ENCODE peak calls at places on chromosomes 16 and 17, in five cellular contexts. M is PC-9, Q is tibial nerve, D is right lobe of liver, R is lower lobe of right lung. T is an unnamed sample. For H3K4me1, the result is how much of the 10 kb centered on the place peaks cover.

GRCh38 chr16:20866161-20866772 is 33.9 kb downstream of the DCUN1D3 start:
- DNase-seq in R (no peak), Q (no peak), M (peak), D (no peak), T (peak)

GRCh38 chr17:43753488-43754129 is 5.0 kb downstream of the SOST start:
- DNase-seq in R (no peak), D (no peak), Q (no peak), M (peak), T (no peak)

GRCh38 chr16:346587-346986 is 5.9 kb downstream of the AXIN1 start:
- DNase-seq in D (no peak), Q (no peak), R (no peak), M (no peak), T (peak)

GRCh38 chr17:8149419-8150193 is 2.6 kb downstream of the PER1 start:
- DNase-seq in R (peak), M (no peak), D (no peak), Q (peak), T (no peak)

GRCh38 chr17:72434991-72435618 is 314.3 kb downstream of the SOX9 start:
- DNase-seq in M (peak), D (no peak), R (no peak), Q (no peak), T (peak)

GRCh38 chr17:76408037-76408849 is 23.8 kb downstream of the SPHK1 start:
- DNase-seq in R (peak), D (peak), M (peak), Q (peak), T (peak)

GRCh38 chr17:2044263-2044894 is 2.6 kb downstream of the OVCA2 start:
- DNase-seq in Q (no peak), R (no peak), D (no peak), M (no peak), T (no peak)

GRCh38 chr17:8019665-8020064 is 17.2 kb downstream of the GUCY2D start:
- DNase-seq in D (peak), R (peak), Q (no peak), M (peak), T (peak)

GRCh38 chr17:44385287-44386181 is 3.9 kb downstream of the ITGA2B start:
- DNase-seq in M (peak), R (peak), Q (peak), D (peak), T (peak)

GRCh38 chr17:67377727-67378443 is 804 bp downstream of the PITPNC1 start:
- DNase-seq in M (peak), R (peak), D (peak), Q (no peak), T (peak)

GRCh38 chr17:77609553-77610517 is 348.7 kb upstream of the TNRC6C start:
- DNase-seq in D (no peak), M (no peak), Q (no peak), R (no peak), T (no peak)

GRCh38 chr17:56681561-56682266 is 88.2 kb downstream of the NOG start:
- DNase-seq in Q (no peak), D (no peak), R (no peak), M (peak), T (peak)

GRCh38 chr16:11253009-11253994 is 2.7 kb downstream of the SOCS1 start:
- DNase-seq in R (no peak), M (no peak), D (no peak), Q (no peak), T (no peak)

GRCh38 chr17:59848778-59849177 is 44.0 kb downstream of the TUBD1 start:
- DNase-seq in R (peak), Q (peak), M (peak), D (peak), T (no peak)

GRCh38 chr16:80852261-80852872 is 48.0 kb upstream of the CDYL2 start:
- DNase-seq in R (no peak), D (no peak), Q (no peak), M (peak), T (no peak)

GRCh38 chr17:27413295-27413694 is 43.0 kb upstream of the KSR1 start:
- DNase-seq in D (no peak), R (no peak), Q (no peak), M (no peak), T (no peak)

GRCh38 chr17:47839071-47839470 is 2.0 kb downstream of the SCRN2 start:
- DNase-seq in R (no peak), D (no peak), M (no peak), Q (no peak), T (no peak)

GRCh38 chr16:2586241-2586640 is 48.4 kb downstream of the PDPK1 start:
- DNase-seq in D (no peak), R (peak), Q (no peak), M (no peak), T (no peak)
- TF ChIP-seq CTCF in D (peak), R (no peak), Q (no peak), M (no peak), T (peak)

GRCh38 chr17:39170051-39170450 is 4.1 kb upstream of the ARL5C start:
- DNase-seq in Q (no peak), R (no peak), D (no peak), M (no peak), T (no peak)
- H3K4me1 ChIP-seq in Q (under half), R (under half), D (under half), M (under half), T (under half)

GRCh38 chr16:5042574-5043171 is 8.9 kb upstream of the NAGPA start:
- DNase-seq in R (no peak), Q (no peak), D (no peak), M (no peak), T (no peak)
- TF ChIP-seq CTCF in R (no peak), Q (no peak), D (no peak), M (no peak), T (peak)

GRCh38 chr16:67186550-67186950 is 2.8 kb upstream of the MATCAP1 start:
- DNase-seq in D (no peak), R (no peak), M (peak), Q (no peak), T (no peak)
- H3K4me1 ChIP-seq in D (under half), R (half or more), M (under half), Q (under half), T (under half)

DNA sequence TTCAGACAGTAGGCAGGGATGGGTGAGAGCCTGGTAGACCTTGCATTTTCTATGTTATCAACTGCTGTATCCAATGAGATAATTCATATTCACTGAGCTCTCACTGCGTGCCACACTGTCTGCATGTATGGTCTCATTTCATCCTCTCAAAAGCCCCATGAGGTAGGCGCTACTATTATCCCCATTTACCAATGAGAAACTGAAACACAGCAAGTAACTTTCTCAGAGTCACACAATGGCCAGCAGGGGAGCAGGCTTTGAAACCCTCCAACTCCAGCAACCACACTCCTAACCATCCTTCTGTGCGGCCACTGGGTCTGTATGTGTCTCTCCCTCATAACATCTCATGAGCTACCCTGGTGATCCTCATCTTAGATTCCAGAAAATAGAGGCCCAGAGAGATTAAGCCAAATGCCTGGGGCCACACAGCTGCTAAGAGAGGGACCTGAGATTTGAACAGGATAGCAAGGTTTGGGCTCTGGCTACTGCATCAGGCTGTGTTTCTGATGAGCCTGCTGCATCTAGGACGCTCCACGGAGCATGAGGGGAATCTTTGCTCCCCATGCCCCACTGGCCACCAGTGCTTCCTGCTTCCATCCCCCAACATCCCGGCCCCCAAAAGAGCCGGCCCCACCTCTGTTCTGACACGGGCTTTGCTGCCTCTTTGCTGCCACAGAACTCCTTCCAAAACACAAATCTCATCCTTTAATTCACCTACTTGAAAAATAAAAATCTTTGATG is 3.2 kb downstream of the CCR7 start:
- DNase-seq in D (no peak), R (no peak), Q (no peak), M (no peak), T (no peak)
- TF ChIP-seq CTCF in D (no peak), R (no peak), Q (no peak), M (no peak), T (peak)

GRCh38 chr16:54282202-54282922 is 4.2 kb downstream of the IRX3 start:
- DNase-seq in M (no peak), Q (no peak), D (no peak), R (peak), T (peak)

GRCh38 chr16:54284319-54284930 is 2.2 kb downstream of the IRX3 start:
- DNase-seq in R (no peak), D (no peak), Q (no peak), M (peak), T (no peak)

GRCh38 chr16:54282923-54283734 is 3.5 kb downstream of the IRX3 start:
- DNase-seq in Q (no peak), D (no peak), M (no peak), R (no peak), T (no peak)

GRCh38 chr16:54284931-54285413 is 1.6 kb downstream of the IRX3 start:
- DNase-seq in R (no peak), D (no peak), M (no peak), Q (no peak), T (no peak)

GRCh38 chr16:54283735-54284318 is 2.8 kb downstream of the IRX3 start:
- DNase-seq in R (no peak), D (no peak), M (no peak), Q (no peak), T (peak)
- H3K4me1 ChIP-seq in R (under half), D (under half), M (under half), Q (under half), T (under half)

GRCh38 chr16:57956270-57956808 is 14.6 kb downstream of the CNGB1 start:
- DNase-seq in Q (no peak), R (no peak), M (no peak), D (no peak), T (no peak)

GRCh38 chr16:57959121-57959520 is 11.8 kb downstream of the CNGB1 start:
- DNase-seq in Q (no peak), R (no peak), D (no peak), M (peak), T (no peak)

GRCh38 chr16:57958544-57958943 is 12.4 kb downstream of the CNGB1 start:
- DNase-seq in M (no peak), D (no peak), Q (no peak), R (no peak), T (no peak)

GRCh38 chr16:57956924-57957323 is 14.0 kb downstream of the CNGB1 start:
- DNase-seq in R (no peak), M (no peak), Q (no peak), D (no peak), T (no peak)

DNA sequence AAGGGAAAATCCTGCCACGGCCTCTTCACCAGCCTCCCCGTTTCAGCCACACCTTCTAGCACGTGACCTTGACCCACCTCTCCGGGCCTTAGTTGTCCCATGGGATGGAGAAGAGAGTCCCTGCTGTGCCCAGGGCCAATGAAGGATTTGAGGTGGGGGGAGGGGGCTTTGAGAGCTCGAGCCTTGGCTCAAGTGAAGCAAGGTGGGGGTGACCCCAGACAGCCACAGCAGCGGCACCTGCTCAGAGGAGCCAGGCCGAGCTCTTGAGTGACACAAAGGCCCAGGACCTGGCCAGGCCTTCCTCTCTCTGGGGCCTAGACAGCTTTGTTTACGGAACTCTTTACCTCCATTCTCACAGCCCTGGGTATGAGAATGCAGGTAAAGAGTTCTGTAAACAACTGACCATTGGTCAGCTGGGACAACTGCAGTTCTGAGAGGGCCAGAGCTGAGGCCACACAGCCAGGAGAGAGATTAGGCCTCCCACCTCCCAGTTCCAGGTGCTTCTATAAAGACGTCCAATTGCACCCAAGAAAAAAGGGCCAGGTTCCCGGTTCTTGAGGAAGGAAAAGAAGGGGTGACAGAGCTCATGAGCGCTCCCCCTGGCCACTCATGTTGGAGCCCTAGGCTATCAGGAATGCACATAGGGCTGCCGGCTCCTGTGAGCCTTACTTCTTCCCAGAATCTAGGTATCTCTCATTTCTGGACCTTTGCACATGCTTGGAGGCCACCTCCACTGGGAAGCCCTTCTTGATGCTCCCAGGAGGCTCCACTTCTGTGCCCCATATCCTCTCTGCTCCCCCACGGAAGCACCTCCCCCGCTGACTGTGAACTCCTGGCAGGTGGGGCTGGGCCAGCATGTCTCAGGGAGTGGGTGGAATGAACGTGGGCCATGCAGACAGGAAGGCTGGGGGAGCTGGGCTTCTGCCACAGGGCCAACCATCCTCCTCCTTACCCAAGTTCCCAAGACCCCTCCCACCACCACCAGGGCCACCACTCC is 13.2 kb downstream of the CNGB1 start:
- DNase-seq in Q (no peak), D (no peak), M (no peak), R (no peak), T (no peak)
- TF ChIP-seq CTCF in Q (no peak), D (no peak), M (no peak), R (no peak), T (no peak)

DNA sequence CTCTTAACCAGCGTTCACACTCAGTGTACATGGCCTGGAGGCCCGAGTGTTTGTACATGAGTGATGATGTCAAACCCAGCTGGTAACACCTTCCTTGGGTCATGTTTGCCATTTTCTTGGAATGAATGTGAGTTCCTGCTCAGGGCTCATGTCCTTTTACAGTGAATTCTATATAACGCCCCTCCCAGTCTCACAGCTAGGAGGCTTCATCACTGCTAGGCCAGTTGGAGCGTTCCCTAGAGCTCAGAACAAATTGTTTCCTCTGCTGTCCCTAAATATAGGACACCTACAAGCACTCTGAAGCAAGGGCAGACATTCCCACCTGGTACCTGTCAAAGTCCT is 5.5 kb downstream of the TIMM22 start:
- DNase-seq in D (no peak), M (no peak), Q (no peak), R (no peak), T (no peak)
- H3K4me1 ChIP-seq in D (under half), M (under half), Q (under half), R (half or more), T (under half)

GRCh38 chr16:82748026-82748425 is 121.3 kb downstream of the CDH13 start:
- DNase-seq in Q (no peak), M (no peak), D (no peak), R (no peak), T (no peak)
- TF ChIP-seq CTCF in Q (no peak), M (no peak), D (peak), R (peak), T (peak)

T was measured in foreskin keratinocyte.